ENCODE peak calls at places on chromosomes 1 and 21, in nine cellular contexts. C is endothelial cell; I is mammary epithelial cell; O is cortex of kidney; R is activated CD4-positive, alpha-beta T cell treated with anti-CD3 and anti-CD28 coated beads, Interleukin-2, amount 10 ng/mL, durations not matched to agents 24 days and 14 days; U is HEK293T; W is fibroblast of gingiva; J is HFF-Myc; S is COLO829. Y is an unnamed sample.

GRCh38 chr1:66751160-66751559 is 1.1 kb upstream of the DYNLT5 start:
- DNase-seq in O (no peak), C (no peak), I (no peak), W (no peak), S (no peak), J (no peak), R (no peak), U (no peak), Y (no peak)

GRCh38 chr1:6581561-6582305 is 1.9 kb downstream of the ZBTB48 start:
- DNase-seq in I (peak; percentile 83), U (no peak), R (no peak), S (no peak), W (no peak), C (no peak), O (no peak), J (no peak), Y (no peak)

GRCh38 chr21:45296638-45297037 is 8.9 kb upstream of the POFUT2 start:
- DNase-seq in W (no peak), O (no peak), S (no peak), R (no peak), I (no peak), U (no peak), C (no peak), J (no peak), Y (no peak)

GRCh38 chr1:114712987-114713386 is 3.6 kb downstream of the NRAS start:
- DNase-seq in W (no peak), U (no peak), R (no peak), O (no peak), J (no peak), S (no peak), I (no peak), C (no peak), Y (no peak)

GRCh38 chr1:160885080-160885479 is at the start of gene ITLN1:
- DNase-seq in S (no peak), U (no peak), O (no peak), I (no peak), R (no peak), C (no peak), J (no peak), W (no peak), Y (no peak)

GRCh38 chr1:214678386-214678785 is 75.4 kb downstream of the CENPF start:
- DNase-seq in C (no peak), I (no peak), W (no peak), U (no peak), R (no peak), O (no peak), S (no peak), J (no peak), Y (no peak)

GRCh38 chr1:183685112-183685713 is 32.1 kb upstream of the APOBEC4 start:
- DNase-seq in I (peak; percentile 32), J (peak; percentile 35), U (peak; percentile 78), R (peak; percentile 78), C (peak; percentile 23), S (peak; percentile 87), O (no peak), W (peak; percentile 26), Y (peak; percentile 20)

GRCh38 chr1:208178091-208178529 is 66.1 kb downstream of the PLXNA2 start:
- DNase-seq in W (no peak), R (no peak), O (no peak), I (no peak), J (no peak), C (no peak), S (no peak), U (no peak), Y (no peak)

GRCh38 chr1:55196433-55197035 is 18.6 kb downstream of the USP24 start:
- DNase-seq in W (no peak), U (no peak), R (no peak), J (no peak), O (no peak), I (no peak), C (no peak), S (no peak), Y (no peak)

GRCh38 chr1:179082308-179083030 is 599 bp downstream of the TOR3A start:
- DNase-seq in C (peak; percentile 47), W (no peak), I (peak; percentile 47), R (peak; percentile 81), O (no peak), S (no peak), U (peak; percentile 61), J (no peak), Y (no peak)

GRCh38 chr1:233905416-233906051 is 1.1 kb downstream of the SLC35F3 start:
- DNase-seq in R (no peak), O (no peak), W (no peak), J (no peak), I (no peak), C (peak; percentile 11), S (no peak), U (no peak), Y (no peak)

GRCh38 chr1:9852410-9853301 is 28.9 kb upstream of the CLSTN1 start:
- DNase-seq in O (no peak), J (no peak), W (peak; percentile 54), R (no peak), I (peak; percentile 80), S (no peak), C (no peak), U (no peak), Y (peak; percentile 74)

GRCh38 chr1:209860293-209860881 is 32.6 kb downstream of the UTP25 start:
- DNase-seq in J (peak; percentile 66), O (no peak), C (peak; percentile 80), S (peak; percentile 86), R (peak; percentile 90), W (peak; percentile 81), U (peak; percentile 87), I (peak; percentile 66), Y (peak; percentile 84)

GRCh38 chr1:200488375-200489165 is 78.7 kb upstream of the ZNF281 start:
- DNase-seq in J (peak; percentile 61), R (peak; percentile 85), W (peak; percentile 68), C (peak; percentile 67), S (peak; percentile 62), I (peak; percentile 57), O (no peak), U (peak; percentile 73), Y (peak; percentile 72)

GRCh38 chr1:184791199-184791935 is 36.7 kb upstream of the EDEM3 start:
- DNase-seq in R (no peak), W (peak; percentile 34), S (no peak), J (no peak), O (no peak), I (no peak), C (no peak), U (no peak), Y (peak; percentile 15)

GRCh38 chr1:177392336-177392735 is 221.6 kb downstream of the BRINP2 start:
- DNase-seq in C (no peak), S (no peak), J (no peak), O (no peak), I (peak; percentile 93), W (no peak), R (no peak), U (no peak), Y (no peak)

GRCh38 chr1:98420376-98421097 is 241.0 kb upstream of the SNX7 start:
- DNase-seq in J (no peak), R (no peak), C (no peak), S (no peak), I (peak; percentile 24), W (no peak), O (no peak), U (no peak), Y (no peak)

Y was measured in astrocyte of the cerebellum.